ENCODE peak calls at places on chromosomes 2 and 18, in nine cellular contexts. Y, U, V, F, L, D, N, K and B are unnamed samples. For H3K9me3, the result is how much of the 10 kb centered on the place peaks cover.

GRCh38 chr2:70084973-70085710 is 2.1 kb upstream of the PCBP1 start:
- DNase-seq in N (peak), F (peak), D (peak), U (no peak), V (peak), K (no peak), Y (peak), L (no peak), B (peak)

GRCh38 chr2:119826370-119826961 is 66.7 kb downstream of the PTPN4 start:
- DNase-seq in L (no peak), D (no peak), F (no peak), Y (no peak), N (no peak), K (no peak), U (peak), V (peak), B (no peak)

GRCh38 chr2:176751314-176751713 is 461.3 kb upstream of the HNRNPA3 start:
- DNase-seq in K (no peak), V (no peak), Y (no peak), F (no peak), N (no peak), L (no peak), D (no peak), U (no peak), B (no peak)

GRCh38 chr18:33184178-33184577 is 256.3 kb downstream of the CCDC178 start:
- DNase-seq in K (no peak), V (no peak), N (no peak), F (no peak), Y (no peak), U (no peak), L (no peak), D (no peak), B (no peak)

GRCh38 chr2:28628506-28628905 is 123.1 kb upstream of the PPP1CB start:
- DNase-seq in L (no peak), D (no peak), Y (no peak), U (no peak), K (no peak), V (no peak), N (no peak), F (no peak), B (peak)

GRCh38 chr2:216936954-216937357 is 77.1 kb upstream of the TNP1 start:
- DNase-seq in N (no peak), D (no peak), F (peak), K (no peak), V (no peak), L (no peak), Y (no peak), U (no peak), B (no peak)

GRCh38 chr18:74163019-74163656 is 14.8 kb downstream of the TIMM21 start:
- DNase-seq in F (no peak), D (no peak), V (no peak), L (no peak), K (no peak), U (no peak), Y (no peak), N (no peak), B (no peak)

GRCh38 chr2:160576054-160576499 is 82.5 kb upstream of the RBMS1 start:
- DNase-seq in V (no peak), F (no peak), L (no peak), Y (no peak), N (no peak), U (no peak), K (no peak), D (no peak), B (no peak)

GRCh38 chr2:240140920-240141319 is 462 bp upstream of the OTOS start:
- DNase-seq in L (no peak), N (no peak), D (no peak), Y (no peak), K (peak), U (no peak), F (peak), V (no peak), B (peak)

GRCh38 chr2:240130393-240131195 is 5.5 kb downstream of the COPS9 start:
- DNase-seq in N (peak), V (no peak), U (no peak), K (no peak), L (no peak), Y (no peak), D (no peak), F (peak), B (peak)

GRCh38 chr2:120966510-120967254 is 231.0 kb downstream of the GLI2 start:
- DNase-seq in N (no peak), D (no peak), F (no peak), L (no peak), K (no peak), Y (no peak), U (no peak), V (no peak), B (no peak)

GRCh38 chr2:36770542-36771287 is 74.2 kb downstream of the VIT start:
- DNase-seq in U (peak), V (peak), D (peak), K (no peak), F (no peak), L (peak), N (no peak), Y (no peak), B (peak)

GRCh38 chr2:101597347-101597944 is 100.1 kb upstream of the MAP4K4 start:
- DNase-seq in N (no peak), D (no peak), U (peak), Y (no peak), L (no peak), F (no peak), K (no peak), V (no peak), B (no peak)

GRCh38 chr2:192354512-192355244 is 159.9 kb upstream of the TMEFF2 start:
- DNase-seq in Y (no peak), F (no peak), U (no peak), N (no peak), V (no peak), D (no peak), K (no peak), L (no peak), B (no peak)

GRCh38 chr18:43236921-43237320 is 40.4 kb downstream of the SYT4 start:
- DNase-seq in V (no peak), K (no peak), F (no peak), D (no peak), Y (no peak), N (no peak), L (no peak), U (no peak), B (no peak)

DNA sequence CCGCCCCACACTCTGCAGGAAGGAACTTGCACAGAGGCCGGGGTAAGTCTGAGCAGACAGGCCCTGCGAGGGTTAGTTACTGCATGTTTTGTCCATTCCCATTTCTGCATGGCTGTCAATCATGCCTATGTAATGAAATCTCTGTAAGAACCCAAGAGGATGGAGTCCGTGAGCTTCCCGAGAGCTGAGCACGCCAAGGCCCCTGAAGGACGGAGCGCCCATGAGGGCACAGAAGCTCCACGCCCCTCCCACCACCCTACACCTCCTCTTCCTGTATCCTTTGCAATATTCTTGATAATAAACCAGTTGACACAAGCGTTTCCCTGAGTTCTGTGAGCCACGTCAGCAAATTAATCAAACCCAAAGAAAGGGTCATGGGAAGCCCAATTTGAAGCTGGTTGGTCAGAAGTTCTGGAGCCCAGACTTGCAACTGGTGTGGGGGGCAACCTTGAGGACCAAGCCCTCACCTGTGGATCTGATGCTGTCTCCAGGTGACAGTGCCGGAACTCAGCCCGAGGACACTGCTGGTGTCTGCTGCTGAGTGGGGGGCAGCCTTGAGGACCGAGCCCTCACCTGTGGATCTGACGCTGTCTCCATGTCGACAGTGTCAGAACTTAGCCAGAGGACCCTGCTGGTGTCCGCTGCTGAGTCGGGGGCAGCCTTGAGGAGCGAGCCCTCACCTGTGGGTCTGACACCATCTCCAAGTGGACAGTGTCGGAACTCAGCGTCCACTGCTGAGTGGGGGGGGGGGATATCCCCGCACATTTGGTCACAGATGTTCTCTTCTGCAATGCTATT is 251.1 kb upstream of the SALL3 start:
- DNase-seq in V (no peak), U (no peak), F (no peak), K (no peak), D (no peak), N (no peak), L (no peak), Y (peak), B (peak)
- H3K9me3 ChIP-seq in V (under half), U (under half), F (under half), K (under half), D (under half), N (under half), L (under half), Y (under half), B (under half)

DNA sequence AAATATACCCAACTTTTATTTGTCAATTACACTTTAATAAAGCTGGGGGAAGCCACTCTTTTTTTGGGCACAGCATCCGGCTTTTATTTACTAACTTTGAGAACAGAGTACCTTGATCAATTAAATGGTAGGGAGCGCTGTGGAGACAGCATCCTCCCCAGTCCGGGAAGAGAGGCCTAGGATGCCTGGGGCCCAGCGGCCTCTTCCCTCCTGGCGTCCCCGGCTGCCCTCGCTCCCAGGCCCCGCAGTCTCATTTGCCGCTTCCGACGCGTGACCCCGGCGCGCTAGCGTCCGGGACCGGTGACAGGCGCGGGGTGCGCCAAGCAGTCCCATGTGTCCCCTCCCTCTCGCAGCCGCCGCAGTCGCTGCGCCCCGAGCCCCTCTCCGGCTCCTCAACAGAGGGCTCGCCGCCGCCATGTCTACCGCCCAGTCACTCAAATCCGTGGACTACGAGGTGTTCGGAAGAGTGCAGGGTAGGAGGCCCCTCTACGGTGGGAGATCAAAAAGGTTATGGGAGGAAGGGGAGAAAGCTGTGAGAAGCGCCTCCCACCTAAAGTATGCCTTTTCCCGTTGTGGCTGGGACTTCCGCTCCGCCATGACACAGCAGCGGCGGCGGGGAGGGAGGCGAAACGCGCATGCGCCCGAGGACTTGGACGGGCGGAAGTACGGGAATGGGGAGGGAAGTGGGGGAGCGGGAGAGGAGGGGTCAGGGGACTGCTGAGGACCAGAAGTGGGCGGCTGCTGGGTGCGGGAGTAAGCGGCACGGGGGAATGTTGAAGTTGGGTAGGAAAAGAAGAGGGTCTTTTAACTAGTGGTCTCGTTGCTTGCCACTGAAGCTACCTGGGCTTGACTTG is at the start of gene ACYP2:
- DNase-seq in V (peak), Y (peak), D (peak), L (peak), K (peak), F (peak), N (peak), U (peak), B (peak)
- TF ChIP-seq POLR2AphosphoS5 in V (peak), Y (peak), D (peak), L (peak), K (peak), F (peak), N (peak), U (peak), B (peak)

DNA sequence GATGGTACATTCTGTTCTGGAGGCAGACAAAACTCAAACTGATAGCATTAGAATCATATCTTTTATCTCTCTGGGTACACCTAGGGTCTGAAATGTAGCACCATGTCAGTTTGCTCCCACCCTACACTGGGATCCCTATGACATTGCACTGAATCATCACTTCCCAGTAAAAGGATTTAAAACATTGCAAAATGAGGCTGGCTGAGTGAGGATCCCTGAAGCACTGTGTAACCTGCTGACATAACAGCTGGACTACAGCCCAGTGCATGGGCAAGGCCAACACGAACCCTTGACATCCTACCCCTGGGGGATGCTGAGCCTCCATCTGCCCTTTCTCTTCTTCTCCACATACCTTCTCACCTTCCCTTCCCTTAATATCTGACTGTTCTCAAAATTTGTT is 253.2 kb downstream of the TTC32 start:
- DNase-seq in L (no peak), D (no peak), K (no peak), F (no peak), Y (no peak), V (no peak), N (no peak), U (no peak), B (no peak)
- TF ChIP-seq CTCF in L (no peak), D (no peak), K (no peak), F (no peak), Y (no peak), V (no peak), N (no peak), U (no peak), B (no peak)

DNA sequence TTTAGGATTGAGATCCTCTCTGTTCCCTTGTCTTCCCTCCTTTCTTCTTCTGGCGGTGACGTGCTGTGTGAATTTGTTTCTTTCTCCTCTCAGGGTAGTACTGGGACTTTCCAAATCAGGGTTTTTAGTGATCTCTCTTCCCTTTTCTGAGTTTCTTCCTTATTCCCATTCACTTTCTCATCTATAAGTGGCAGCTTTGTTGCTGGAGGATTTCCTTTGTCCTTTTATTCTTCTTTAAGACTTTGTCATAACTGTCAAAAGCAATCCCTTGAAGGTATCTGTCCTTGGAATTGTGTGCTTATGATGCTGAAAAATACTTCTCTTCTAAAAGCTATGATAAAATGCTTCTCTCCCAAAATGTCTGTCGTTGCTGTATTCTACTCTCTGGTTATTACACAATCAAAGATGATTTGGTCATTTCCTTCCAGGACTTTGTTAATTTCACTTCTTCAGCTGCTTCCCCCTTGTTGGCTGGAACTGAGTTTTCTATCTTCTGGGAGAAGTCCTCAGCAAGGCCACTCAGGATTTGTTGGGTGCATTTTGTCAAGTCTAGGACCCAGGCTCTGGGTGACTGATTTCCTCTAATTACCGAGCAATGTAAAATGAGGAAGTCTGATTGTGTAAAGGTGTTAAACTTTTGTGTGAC is 4.9 kb upstream of the IL1B start:
- DNase-seq in L (no peak), K (no peak), F (no peak), D (no peak), U (no peak), N (no peak), Y (no peak), V (no peak), B (no peak)
- H3K9me3 ChIP-seq in L (under half), K (under half), F (under half), D (under half), U (under half), N (under half), Y (under half), V (under half), B (under half)

DNA sequence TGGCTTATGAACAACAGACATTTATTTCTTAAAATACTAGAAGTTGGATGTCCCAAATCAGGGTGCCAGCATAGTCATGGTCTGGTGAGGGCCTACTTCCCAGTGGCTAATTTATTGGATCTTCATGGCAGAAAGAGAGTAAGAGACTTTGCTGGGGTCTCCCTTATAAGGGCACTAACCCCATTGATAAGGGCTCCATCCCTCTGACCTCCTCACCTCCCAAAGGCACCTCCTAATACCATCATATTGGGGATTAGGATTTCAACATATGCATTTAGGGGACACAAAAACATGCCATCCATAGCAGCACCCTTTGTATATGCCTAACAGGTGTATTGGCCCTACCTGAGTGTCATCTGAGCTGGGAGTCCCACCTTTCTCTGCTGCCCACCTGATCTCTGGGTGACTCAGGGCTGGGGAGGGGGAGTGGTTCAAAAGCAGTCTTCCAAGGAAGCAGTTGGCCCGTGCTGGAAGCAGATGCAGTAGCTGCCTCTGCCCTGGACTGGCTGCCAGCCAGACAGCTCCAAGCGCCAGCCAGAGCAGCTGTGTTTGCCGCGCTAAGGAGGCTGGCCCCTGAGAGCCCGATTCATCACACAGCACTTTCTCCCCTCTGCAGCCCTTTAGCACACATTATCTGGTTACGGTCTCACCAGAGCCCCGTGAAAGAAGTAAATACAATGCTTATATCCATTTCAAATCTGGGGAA is 84.6 kb downstream of the SMAD7 start:
- DNase-seq in L (no peak), K (no peak), U (no peak), V (peak), N (no peak), Y (peak), F (no peak), D (no peak), B (peak)
- TF ChIP-seq POLR2AphosphoS5 in L (no peak), K (no peak), U (no peak), V (no peak), N (no peak), Y (no peak), F (no peak), D (no peak), B (peak)

GRCh38 chr2:102872388-102872787 is 110.6 kb downstream of the TMEM182 start:
- DNase-seq in L (no peak), N (no peak), K (no peak), U (peak), D (peak), V (no peak), Y (no peak), F (no peak), B (no peak)
- TF ChIP-seq CTCF in L (peak), N (no peak), K (no peak), U (peak), D (peak), V (no peak), Y (no peak), F (no peak), B (no peak)

GRCh38 chr18:79903071-79903635 is 48.3 kb downstream of the SLC66A2 start:
- DNase-seq in F (peak), Y (no peak), N (peak), U (no peak), L (no peak), D (no peak), V (peak), K (no peak), B (peak)
- H3K9me3 ChIP-seq in F (under half), Y (under half), N (under half), U (under half), L (under half), D (under half), V (under half), K (half or more), B (under half)